ENCODE peak calls at places on chromosomes 3 and 15, in four cellular contexts. One of them, this sample, is unnamed.

GRCh38 chr3:51935886-51936755 is 5.6 kb downstream of the RRP9 start:
- DNase-seq in psoas muscle: no peak
- DNase-seq in Peyer's patch: no peak
- DNase-seq in left ventricle myocardium inferior: no peak
- DNase-seq in this sample: no peak

GRCh38 chr15:28984421-28985375 is 98.9 kb downstream of the APBA2 start:
- DNase-seq in psoas muscle: no peak
- DNase-seq in Peyer's patch: no peak
- DNase-seq in left ventricle myocardium inferior: no peak
- DNase-seq in this sample: no peak

GRCh38 chr3:144743325-144743724 is 771.7 kb downstream of the DIPK2A start:
- DNase-seq in psoas muscle: no peak
- DNase-seq in Peyer's patch: no peak
- DNase-seq in left ventricle myocardium inferior: no peak
- DNase-seq in this sample: no peak

GRCh38 chr3:94525039-94525438 is 462.2 kb downstream of the NSUN3 start:
- DNase-seq in psoas muscle: no peak
- DNase-seq in Peyer's patch: no peak
- DNase-seq in left ventricle myocardium inferior: no peak
- DNase-seq in this sample: no peak

GRCh38 chr3:127606981-127607595 is 8.9 kb downstream of the MCM2 start:
- DNase-seq in psoas muscle: no peak
- DNase-seq in Peyer's patch: no peak
- DNase-seq in left ventricle myocardium inferior: no peak
- DNase-seq in this sample: no peak

GRCh38 chr15:34436126-34436955 is 1.3 kb downstream of the GOLGA8A start:
- DNase-seq in psoas muscle: no peak
- DNase-seq in Peyer's patch: no peak
- DNase-seq in left ventricle myocardium inferior: no peak
- DNase-seq in this sample: no peak

GRCh38 chr3:183427206-183428139 is 946 bp downstream of the MCF2L2 start:
- DNase-seq in psoas muscle: no peak
- DNase-seq in Peyer's patch: no peak
- DNase-seq in left ventricle myocardium inferior: no peak
- DNase-seq in this sample: no peak

GRCh38 chr3:73498764-73499622 is 125.7 kb downstream of the PDZRN3 start:
- DNase-seq in psoas muscle: no peak
- DNase-seq in Peyer's patch: no peak
- DNase-seq in left ventricle myocardium inferior: peak
- DNase-seq in this sample: no peak

GRCh38 chr3:65539620-65540019 is 499.1 kb downstream of the MAGI1 start:
- DNase-seq in psoas muscle: no peak
- DNase-seq in Peyer's patch: no peak
- DNase-seq in left ventricle myocardium inferior: no peak
- DNase-seq in this sample: no peak

GRCh38 chr3:54343495-54343894 is 221.1 kb downstream of the CACNA2D3 start:
- DNase-seq in psoas muscle: no peak
- DNase-seq in Peyer's patch: no peak
- DNase-seq in left ventricle myocardium inferior: no peak
- DNase-seq in this sample: no peak

GRCh38 chr3:98901465-98902174 is at the start of gene DCBLD2:
- DNase-seq in psoas muscle: peak
- DNase-seq in Peyer's patch: peak
- DNase-seq in left ventricle myocardium inferior: peak
- DNase-seq in this sample: peak

GRCh38 chr3:162865466-162865865 is 1368.9 kb downstream of the OTOL1 start:
- DNase-seq in psoas muscle: no peak
- DNase-seq in Peyer's patch: no peak
- DNase-seq in left ventricle myocardium inferior: no peak
- DNase-seq in this sample: no peak

GRCh38 chr3:71753716-71754609 is at the start of gene GPR27:
- DNase-seq in psoas muscle: peak
- DNase-seq in Peyer's patch: no peak
- DNase-seq in left ventricle myocardium inferior: peak
- DNase-seq in this sample: no peak

GRCh38 chr15:26433818-26434217 is 339.0 kb downstream of the GABRB3 start:
- DNase-seq in psoas muscle: no peak
- DNase-seq in Peyer's patch: no peak
- DNase-seq in left ventricle myocardium inferior: peak
- DNase-seq in this sample: no peak

GRCh38 chr3:186779204-186779603 is 4.2 kb upstream of the EIF4A2 start:
- DNase-seq in psoas muscle: no peak
- DNase-seq in Peyer's patch: no peak
- DNase-seq in left ventricle myocardium inferior: no peak
- DNase-seq in this sample: no peak

GRCh38 chr15:39592500-39592899 is 11.6 kb downstream of the THBS1 start:
- DNase-seq in psoas muscle: no peak
- DNase-seq in Peyer's patch: no peak
- DNase-seq in left ventricle myocardium inferior: no peak
- DNase-seq in this sample: no peak

GRCh38 chr15:25795712-25796111 is 67.4 kb downstream of the ATP10A start:
- DNase-seq in psoas muscle: no peak
- DNase-seq in Peyer's patch: no peak
- DNase-seq in left ventricle myocardium inferior: no peak
- DNase-seq in this sample: no peak

GRCh38 chr15:52391074-52391473 is 95.5 kb upstream of the MYO5C start:
- DNase-seq in psoas muscle: no peak
- DNase-seq in Peyer's patch: no peak
- DNase-seq in left ventricle myocardium inferior: no peak
- DNase-seq in this sample: no peak

GRCh38 chr3:137012097-137012501 is 54.3 kb downstream of the IL20RB start:
- DNase-seq in psoas muscle: no peak
- DNase-seq in Peyer's patch: no peak
- DNase-seq in left ventricle myocardium inferior: no peak
- DNase-seq in this sample: no peak

GRCh38 chr3:192935441-192935840 is 17.8 kb upstream of the MB21D2 start:
- DNase-seq in psoas muscle: no peak
- DNase-seq in Peyer's patch: no peak
- DNase-seq in left ventricle myocardium inferior: no peak
- DNase-seq in this sample: no peak

GRCh38 chr3:36763850-36764703 is at the start of gene DCLK3:
- DNase-seq in psoas muscle: peak
- DNase-seq in Peyer's patch: no peak
- DNase-seq in left ventricle myocardium inferior: no peak
- DNase-seq in this sample: no peak

GRCh38 chr15:91862891-91863520 is 9.5 kb downstream of the SLCO3A1 start:
- DNase-seq in psoas muscle: no peak
- DNase-seq in Peyer's patch: no peak
- DNase-seq in left ventricle myocardium inferior: no peak
- DNase-seq in this sample: no peak

GRCh38 chr15:95405447-95405846 is 925.1 kb upstream of the NR2F2 start:
- DNase-seq in psoas muscle: no peak
- DNase-seq in Peyer's patch: no peak
- DNase-seq in left ventricle myocardium inferior: no peak
- DNase-seq in this sample: no peak

GRCh38 chr3:90033242-90033641 is 925.8 kb downstream of the EPHA3 start:
- DNase-seq in psoas muscle: no peak
- DNase-seq in Peyer's patch: no peak
- DNase-seq in left ventricle myocardium inferior: no peak
- DNase-seq in this sample: no peak

GRCh38 chr15:37252530-37252929 is 152.2 kb upstream of the MEIS2 start:
- DNase-seq in psoas muscle: no peak
- DNase-seq in Peyer's patch: no peak
- DNase-seq in left ventricle myocardium inferior: no peak
- DNase-seq in this sample: no peak

GRCh38 chr15:67836477-67836876 is 3.4 kb downstream of the RNU6-1 start:
- DNase-seq in psoas muscle: peak
- DNase-seq in Peyer's patch: peak
- DNase-seq in left ventricle myocardium inferior: peak
- DNase-seq in this sample: no peak

DNA sequence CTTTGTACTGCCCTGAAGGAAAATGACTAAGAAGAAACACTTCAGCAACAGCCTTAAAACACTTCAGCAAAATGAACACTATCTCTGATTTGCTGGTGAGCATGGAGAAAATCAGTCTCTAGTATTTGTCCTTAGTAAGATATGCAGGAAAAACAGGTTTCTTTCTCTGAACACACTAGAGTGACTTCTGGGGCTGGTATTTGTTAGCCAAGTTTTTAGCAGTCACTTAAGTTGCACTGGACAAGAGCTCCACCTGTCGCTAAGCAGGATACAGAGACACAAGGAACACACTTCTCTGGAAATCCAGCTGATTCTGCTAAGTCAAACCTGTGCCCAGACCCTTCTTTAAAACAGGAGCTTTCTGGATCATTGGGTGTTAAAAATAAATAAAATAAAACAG is 65.3 kb downstream of the CHAC1 start:
- DNase-seq in psoas muscle: no peak
- DNase-seq in Peyer's patch: no peak
- DNase-seq in left ventricle myocardium inferior: no peak
- DNase-seq in this sample: no peak
- TF ChIP-seq CTCF in psoas muscle: peak
- TF ChIP-seq CTCF in Peyer's patch: peak
- TF ChIP-seq CTCF in left ventricle myocardium inferior: peak
- TF ChIP-seq CTCF in this sample: peak

GRCh38 chr3:12352253-12352652 is 63.4 kb downstream of the PPARG start:
- DNase-seq in psoas muscle: no peak
- DNase-seq in Peyer's patch: no peak
- DNase-seq in left ventricle myocardium inferior: no peak
- DNase-seq in this sample: no peak
- TF ChIP-seq CTCF in psoas muscle: no peak
- TF ChIP-seq CTCF in Peyer's patch: no peak
- TF ChIP-seq CTCF in left ventricle myocardium inferior: no peak
- TF ChIP-seq CTCF in this sample: peak

DNA sequence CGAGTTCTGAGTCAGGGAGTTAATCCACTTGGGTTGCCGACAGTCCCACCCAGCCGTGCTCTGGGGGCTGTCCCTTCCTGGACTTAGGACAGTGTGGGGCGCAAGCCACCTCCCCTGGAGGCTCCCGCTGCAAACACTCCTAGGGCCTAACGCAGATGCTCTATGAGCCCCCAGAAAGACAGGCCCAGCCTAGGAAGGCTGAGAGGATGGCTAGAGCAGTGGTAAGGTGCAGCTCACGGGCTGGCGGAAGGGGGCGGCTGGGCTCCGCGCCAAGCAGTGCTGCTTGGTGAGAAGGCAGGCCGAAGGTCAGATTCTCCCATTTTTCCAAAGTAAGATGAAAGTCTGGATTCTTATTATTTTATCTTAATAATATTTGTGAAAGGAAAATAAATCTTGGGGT is 84.6 kb upstream of the ALDH1L1 start:
- DNase-seq in psoas muscle: no peak
- DNase-seq in Peyer's patch: no peak
- DNase-seq in left ventricle myocardium inferior: no peak
- DNase-seq in this sample: no peak
- TF ChIP-seq CTCF in psoas muscle: no peak
- TF ChIP-seq CTCF in Peyer's patch: no peak
- TF ChIP-seq CTCF in left ventricle myocardium inferior: no peak
- TF ChIP-seq CTCF in this sample: no peak

GRCh38 chr3:59653405-59654119 is 603.7 kb upstream of the CFAP20DC start:
- DNase-seq in psoas muscle: no peak
- DNase-seq in Peyer's patch: no peak
- DNase-seq in left ventricle myocardium inferior: no peak
- DNase-seq in this sample: no peak
- TF ChIP-seq CTCF in psoas muscle: no peak
- TF ChIP-seq CTCF in Peyer's patch: no peak
- TF ChIP-seq CTCF in left ventricle myocardium inferior: no peak
- TF ChIP-seq CTCF in this sample: no peak

GRCh38 chr3:141105828-141106628 is 54.9 kb downstream of the SPSB4 start:
- DNase-seq in psoas muscle: peak
- DNase-seq in Peyer's patch: no peak
- DNase-seq in left ventricle myocardium inferior: no peak
- DNase-seq in this sample: no peak
- TF ChIP-seq CTCF in psoas muscle: peak
- TF ChIP-seq CTCF in Peyer's patch: peak
- TF ChIP-seq CTCF in left ventricle myocardium inferior: peak
- TF ChIP-seq CTCF in this sample: peak

GRCh38 chr15:70680817-70681216 is 82.5 kb downstream of the UACA start:
- DNase-seq in psoas muscle: no peak
- DNase-seq in Peyer's patch: no peak
- DNase-seq in left ventricle myocardium inferior: no peak
- DNase-seq in this sample: no peak

DNA sequence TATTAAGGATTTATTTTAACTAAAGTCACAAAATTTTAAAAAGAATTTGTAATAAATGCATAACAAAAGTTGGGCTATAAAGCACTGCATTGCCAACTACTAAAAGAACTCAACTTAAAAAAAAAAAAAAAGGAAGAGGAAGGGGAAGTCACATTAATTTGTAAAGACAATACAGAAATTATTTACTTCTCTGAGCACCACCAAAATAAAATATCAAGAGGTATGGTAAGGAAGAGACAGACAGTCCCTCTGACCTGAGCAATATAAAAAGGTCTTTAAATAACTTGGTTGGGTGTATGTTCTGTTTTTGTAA is 83.5 kb downstream of the UACA start:
- DNase-seq in psoas muscle: no peak
- DNase-seq in Peyer's patch: no peak
- DNase-seq in left ventricle myocardium inferior: no peak
- DNase-seq in this sample: no peak
- TF ChIP-seq CTCF in psoas muscle: no peak
- TF ChIP-seq CTCF in Peyer's patch: no peak
- TF ChIP-seq CTCF in left ventricle myocardium inferior: no peak
- TF ChIP-seq CTCF in this sample: peak

DNA sequence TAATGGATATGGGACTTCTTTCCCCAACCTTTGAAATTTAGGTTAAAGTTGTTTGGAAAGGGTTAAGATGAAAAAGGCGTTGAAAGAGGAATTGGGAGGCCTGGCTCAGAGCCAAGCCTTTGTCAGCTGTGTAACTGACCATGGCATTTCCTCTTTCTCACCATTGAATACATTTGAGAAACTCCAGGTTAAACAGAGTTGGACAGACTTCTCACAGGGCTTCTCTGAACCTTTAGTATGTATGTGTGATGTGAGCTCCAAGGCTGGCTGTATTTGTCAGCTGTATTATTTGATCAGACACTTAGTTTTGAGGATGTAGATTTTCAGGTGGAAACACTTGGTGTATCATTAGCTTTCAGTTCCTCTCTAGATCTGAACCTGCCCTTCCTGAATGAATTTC is 136.4 kb upstream of the GOLGA6L4 start:
- DNase-seq in psoas muscle: peak
- DNase-seq in Peyer's patch: no peak
- DNase-seq in left ventricle myocardium inferior: peak
- DNase-seq in this sample: no peak
- TF ChIP-seq CTCF in psoas muscle: no peak
- TF ChIP-seq CTCF in Peyer's patch: no peak
- TF ChIP-seq CTCF in left ventricle myocardium inferior: no peak
- TF ChIP-seq CTCF in this sample: no peak

GRCh38 chr15:40982855-40983254 is 29.6 kb downstream of the CHAC1 start:
- DNase-seq in psoas muscle: no peak
- DNase-seq in Peyer's patch: no peak
- DNase-seq in left ventricle myocardium inferior: no peak
- DNase-seq in this sample: no peak
- TF ChIP-seq CTCF in psoas muscle: no peak
- TF ChIP-seq CTCF in Peyer's patch: no peak
- TF ChIP-seq CTCF in left ventricle myocardium inferior: no peak
- TF ChIP-seq CTCF in this sample: peak